ENCODE peak calls at places on chromosomes 3 and 15, in six cellular contexts. V is memory B cell; X is activated CD8-positive, alpha-beta memory T cell treated with anti-CD3 and anti-CD28 coated beads for 1 hour; P is psoas muscle; Q is kidney epithelial cell; B is GM13977. G is an unnamed sample.

GRCh38 chr3:128296469-128297251 is 143.4 kb downstream of the EEFSEC start:
- DNase-seq in P (no peak), X (no peak), V (no peak), B (no peak), Q (no peak), G (no peak)

GRCh38 chr3:120780977-120781376 is 38.4 kb downstream of the GTF2E1 start:
- DNase-seq in Q (peak; percentile 54), P (peak; percentile 64), V (no peak), X (no peak), B (peak; percentile 11), G (no peak)

GRCh38 chr15:51732661-51733060 is 4.8 kb downstream of the LYSMD2 start:
- DNase-seq in V (no peak), B (no peak), Q (no peak), X (no peak), P (no peak), G (no peak)

GRCh38 chr3:140942221-140943104 is 827 bp downstream of the SLC25A36 start:
- DNase-seq in B (peak; percentile 62), V (peak; percentile 45), X (no peak), Q (no peak), P (peak; percentile 60), G (peak; percentile 59)

GRCh38 chr3:111979689-111980025 is 831 bp downstream of the ABHD10 start:
- DNase-seq in Q (no peak), B (no peak), X (no peak), P (no peak), V (no peak), G (no peak)

GRCh38 chr3:8617921-8618320 is 26.7 kb downstream of the SSUH2 start:
- DNase-seq in Q (no peak), B (no peak), V (no peak), P (no peak), X (no peak), G (no peak)

GRCh38 chr15:44038801-44039200 is 156.3 kb downstream of the FRMD5 start:
- DNase-seq in X (no peak), V (no peak), Q (peak; percentile 88), P (no peak), B (no peak), G (no peak)

GRCh38 chr3:128011140-128011539 is 41.1 kb upstream of the SEC61A1 start:
- DNase-seq in P (no peak), V (no peak), X (no peak), Q (peak; percentile 18), B (no peak), G (peak; percentile 31)

GRCh38 chr15:38612159-38612863 is 47.7 kb upstream of the RASGRP1 start:
- DNase-seq in Q (no peak), X (no peak), P (no peak), B (no peak), V (no peak), G (no peak)

GRCh38 chr15:57340673-57341259 is 35.5 kb upstream of the CGNL1 start:
- DNase-seq in Q (no peak), X (no peak), B (peak; percentile 64), P (no peak), V (peak; percentile 26), G (peak; percentile 63)

GRCh38 chr3:80040113-80040512 is 272.3 kb upstream of the ROBO1 start:
- DNase-seq in X (no peak), B (no peak), Q (no peak), V (no peak), P (no peak), G (no peak)

GRCh38 chr15:42131826-42132806 is 24.3 kb downstream of the PLA2G4F start:
- DNase-seq in P (no peak), Q (no peak), V (no peak), X (no peak), B (no peak), G (peak; percentile 40)

GRCh38 chr3:159091936-159092335 is 290.1 kb downstream of the MFSD1 start:
- DNase-seq in Q (no peak), V (no peak), X (no peak), B (no peak), P (no peak), G (no peak)

GRCh38 chr3:76765526-76765925 is 274.4 kb upstream of the ROBO2 start:
- DNase-seq in B (no peak), X (no peak), V (no peak), P (no peak), Q (peak; percentile 7), G (peak; percentile 98)

GRCh38 chr3:141019244-141019643 is 31.9 kb upstream of the SPSB4 start:
- DNase-seq in P (no peak), B (no peak), V (no peak), Q (no peak), X (no peak), G (no peak)

GRCh38 chr15:70047386-70048195 is 50.1 kb downstream of the TLE3 start:
- DNase-seq in X (no peak), Q (no peak), P (no peak), B (no peak), V (no peak), G (no peak)

GRCh38 chr3:46845397-46845859 is 17.8 kb downstream of the MYL3 start:
- DNase-seq in X (no peak), V (no peak), Q (no peak), B (peak; percentile 52), P (peak; percentile 84), G (peak; percentile 58)

GRCh38 chr3:30319713-30320112 is 286.7 kb upstream of the TGFBR2 start:
- DNase-seq in B (no peak), X (peak; percentile 9), P (no peak), Q (no peak), V (peak; percentile 37), G (peak; percentile 23)

GRCh38 chr15:39936187-39936586 is 2.3 kb downstream of the EIF2AK4 start:
- DNase-seq in X (no peak), B (no peak), P (no peak), V (no peak), Q (peak; percentile 62), G (no peak)

GRCh38 chr3:185820973-185821758 is 3.7 kb downstream of the IGF2BP2 start:
- DNase-seq in B (no peak), X (no peak), V (no peak), Q (no peak), P (no peak), G (no peak)

GRCh38 chr3:31466016-31466415 is 66.7 kb upstream of the STT3B start:
- DNase-seq in B (no peak), V (no peak), Q (no peak), X (no peak), P (no peak), G (no peak)

GRCh38 chr3:32577621-32578556 is 7.2 kb upstream of the DYNC1LI1 start:
- DNase-seq in B (peak; percentile 74), V (peak; percentile 37), X (no peak), P (no peak), Q (no peak), G (peak; percentile 20)

GRCh38 chr15:63052961-63053698 is 10.6 kb downstream of the TPM1 start:
- DNase-seq in B (no peak), Q (no peak), X (no peak), V (no peak), P (peak; percentile 61), G (no peak)

GRCh38 chr15:79130535-79131130 is 40.1 kb upstream of the RASGRF1 start:
- DNase-seq in V (no peak), B (no peak), Q (no peak), X (no peak), P (no peak), G (no peak)

GRCh38 chr3:32733631-32734229 is 48.7 kb downstream of the CNOT10 start:
- DNase-seq in X (no peak), B (peak; percentile 36), Q (peak; percentile 5), V (no peak), P (no peak), G (peak; percentile 41)

GRCh38 chr15:76313731-76314130 is 2.5 kb upstream of the ETFA start:
- DNase-seq in P (no peak), Q (no peak), B (no peak), V (no peak), X (no peak), G (no peak)

GRCh38 chr3:66518644-66519043 is 17.8 kb upstream of the LRIG1 start:
- DNase-seq in P (no peak), Q (no peak), X (no peak), V (no peak), B (no peak), G (no peak)

GRCh38 chr3:43753743-43754142 is 63.0 kb downstream of the ABHD5 start:
- DNase-seq in X (no peak), P (no peak), V (no peak), B (no peak), Q (no peak), G (no peak)

GRCh38 chr3:124315215-124316033 is 323.5 kb upstream of the ROPN1 start:
- DNase-seq in Q (peak; percentile 77), P (no peak), X (no peak), V (no peak), B (no peak), G (no peak)

GRCh38 chr3:132874701-132875100 is 152.5 kb upstream of the NPHP3 start:
- DNase-seq in X (no peak), P (no peak), Q (no peak), B (no peak), V (no peak), G (no peak)

GRCh38 chr3:71144525-71145253 is 438.8 kb downstream of the FOXP1 start:
- DNase-seq in B (no peak), Q (no peak), P (no peak), X (no peak), V (no peak), G (no peak)

GRCh38 chr15:64507845-64508244 is 47.5 kb downstream of the ZNF609 start:
- DNase-seq in X (no peak), Q (no peak), B (no peak), V (no peak), P (no peak), G (no peak)

GRCh38 chr3:14989943-14990753 is 42.8 kb downstream of the NR2C2 start:
- DNase-seq in P (no peak), Q (no peak), X (no peak), B (no peak), V (no peak), G (peak; percentile 0)

GRCh38 chr3:173191611-173192010 is 50.6 kb upstream of the SPATA16 start:
- DNase-seq in P (no peak), Q (peak; percentile 18), V (no peak), B (no peak), X (no peak), G (no peak)

GRCh38 chr15:63019539-63020109 is 22.9 kb upstream of the TPM1 start:
- DNase-seq in B (no peak), V (no peak), Q (peak; percentile 91), P (peak; percentile 63), X (no peak), G (peak; percentile 61)

GRCh38 chr15:58627706-58628105 is 121.8 kb downstream of the ADAM10 start:
- DNase-seq in X (no peak), P (no peak), B (no peak), V (no peak), Q (no peak), G (no peak)

GRCh38 chr3:151362798-151363197 is 21.8 kb downstream of the P2RY12 start:
- DNase-seq in B (no peak), X (no peak), V (no peak), P (no peak), Q (no peak), G (no peak)

GRCh38 chr3:107689355-107689754 is 166.6 kb downstream of the BBX start:
- DNase-seq in P (no peak), B (no peak), X (no peak), Q (no peak), V (no peak), G (no peak)

GRCh38 chr3:161069441-161070251 is 35.5 kb downstream of the B3GALNT1 start:
- DNase-seq in P (no peak), B (peak; percentile 64), V (peak; percentile 21), Q (peak; percentile 78), X (no peak), G (peak; percentile 40)